ENCODE peak calls at places on chromosomes 11 and 22, in eight cellular contexts. One of them, this sample, is unnamed.

GRCh38 chr11:122100222-122101080 is 15.6 kb downstream of the BLID start:
- DNase-seq in NCI-H1092 treated with DMSO at 0.1 percent for 48 hours: peak
- DNase-seq in stimulated activated CD8-positive, alpha-beta memory T cell treated with anti-CD3 and anti-CD28 coated beads, Interleukin-7, amount 100 ng/mL, for 24 hours: no peak
- DNase-seq in neural crest cell: peak
- DNase-seq in left colon: peak
- DNase-seq in BE2C: peak
- DNase-seq in AG10803: peak
- DNase-seq in pancreas: peak
- DNase-seq in this sample: no peak

GRCh38 chr11:68270334-68271022 is 1.3 kb downstream of the C11orf24 start:
- DNase-seq in NCI-H1092 treated with DMSO at 0.1 percent for 48 hours: no peak
- DNase-seq in stimulated activated CD8-positive, alpha-beta memory T cell treated with anti-CD3 and anti-CD28 coated beads, Interleukin-7, amount 100 ng/mL, for 24 hours: no peak
- DNase-seq in neural crest cell: no peak
- DNase-seq in left colon: peak
- DNase-seq in BE2C: no peak
- DNase-seq in AG10803: no peak
- DNase-seq in pancreas: no peak
- DNase-seq in this sample: no peak

GRCh38 chr22:45254789-45255261 is 14.1 kb upstream of the KIAA0930 start:
- DNase-seq in NCI-H1092 treated with DMSO at 0.1 percent for 48 hours: no peak
- DNase-seq in stimulated activated CD8-positive, alpha-beta memory T cell treated with anti-CD3 and anti-CD28 coated beads, Interleukin-7, amount 100 ng/mL, for 24 hours: no peak
- DNase-seq in neural crest cell: no peak
- DNase-seq in left colon: no peak
- DNase-seq in BE2C: no peak
- DNase-seq in AG10803: no peak
- DNase-seq in pancreas: no peak
- DNase-seq in this sample: no peak

GRCh38 chr11:35794850-35795249 is 132.3 kb downstream of the TRIM44 start:
- DNase-seq in NCI-H1092 treated with DMSO at 0.1 percent for 48 hours: no peak
- DNase-seq in stimulated activated CD8-positive, alpha-beta memory T cell treated with anti-CD3 and anti-CD28 coated beads, Interleukin-7, amount 100 ng/mL, for 24 hours: no peak
- DNase-seq in neural crest cell: no peak
- DNase-seq in left colon: no peak
- DNase-seq in BE2C: no peak
- DNase-seq in AG10803: peak
- DNase-seq in pancreas: no peak
- DNase-seq in this sample: no peak

GRCh38 chr22:44181033-44181911 is 547 bp downstream of the PARVG start:
- DNase-seq in NCI-H1092 treated with DMSO at 0.1 percent for 48 hours: no peak
- DNase-seq in stimulated activated CD8-positive, alpha-beta memory T cell treated with anti-CD3 and anti-CD28 coated beads, Interleukin-7, amount 100 ng/mL, for 24 hours: peak
- DNase-seq in neural crest cell: no peak
- DNase-seq in left colon: no peak
- DNase-seq in BE2C: no peak
- DNase-seq in AG10803: no peak
- DNase-seq in pancreas: no peak
- DNase-seq in this sample: no peak

GRCh38 chr22:37485714-37486223 is 415 bp downstream of the MFNG start:
- DNase-seq in NCI-H1092 treated with DMSO at 0.1 percent for 48 hours: no peak
- DNase-seq in stimulated activated CD8-positive, alpha-beta memory T cell treated with anti-CD3 and anti-CD28 coated beads, Interleukin-7, amount 100 ng/mL, for 24 hours: no peak
- DNase-seq in neural crest cell: no peak
- DNase-seq in left colon: no peak
- DNase-seq in BE2C: no peak
- DNase-seq in AG10803: no peak
- DNase-seq in pancreas: no peak
- DNase-seq in this sample: no peak

GRCh38 chr11:112470355-112470754 is 209.7 kb upstream of the PLET1 start:
- DNase-seq in NCI-H1092 treated with DMSO at 0.1 percent for 48 hours: no peak
- DNase-seq in stimulated activated CD8-positive, alpha-beta memory T cell treated with anti-CD3 and anti-CD28 coated beads, Interleukin-7, amount 100 ng/mL, for 24 hours: no peak
- DNase-seq in neural crest cell: no peak
- DNase-seq in left colon: no peak
- DNase-seq in BE2C: no peak
- DNase-seq in AG10803: no peak
- DNase-seq in pancreas: no peak
- DNase-seq in this sample: no peak

GRCh38 chr11:13487661-13488030 is 8.2 kb downstream of the PTH start:
- DNase-seq in NCI-H1092 treated with DMSO at 0.1 percent for 48 hours: no peak
- DNase-seq in stimulated activated CD8-positive, alpha-beta memory T cell treated with anti-CD3 and anti-CD28 coated beads, Interleukin-7, amount 100 ng/mL, for 24 hours: no peak
- DNase-seq in neural crest cell: no peak
- DNase-seq in left colon: no peak
- DNase-seq in BE2C: no peak
- DNase-seq in AG10803: peak
- DNase-seq in pancreas: no peak
- DNase-seq in this sample: no peak

GRCh38 chr11:93908689-93909088 is 58.3 kb upstream of the VSTM5 start:
- DNase-seq in NCI-H1092 treated with DMSO at 0.1 percent for 48 hours: no peak
- DNase-seq in stimulated activated CD8-positive, alpha-beta memory T cell treated with anti-CD3 and anti-CD28 coated beads, Interleukin-7, amount 100 ng/mL, for 24 hours: no peak
- DNase-seq in neural crest cell: no peak
- DNase-seq in left colon: no peak
- DNase-seq in BE2C: no peak
- DNase-seq in AG10803: peak
- DNase-seq in pancreas: no peak
- DNase-seq in this sample: no peak